ENCODE peak calls at places on chromosomes 5 and 9, in ten cellular contexts. Y is colonic mucosa, R is AG10803, H is bronchial epithelial cell, A is progenitor cell of endocrine pancreas, I is epithelial cell of esophagus, Q is GM10248, V is right atrium auricular region, O is neural crest cell, B is pancreas. Z is an unnamed sample.

GRCh38 chr5:58622884-58623871 is 40.3 kb downstream of the RAB3C start:
- DNase-seq in Y (no peak), R (no peak), H (no peak), A (no peak), I (no peak), Q (no peak), V (no peak), O (no peak), B (no peak), Z (no peak)

GRCh38 chr9:110179734-110180133 is 28.2 kb downstream of the C9orf152 start:
- DNase-seq in Y (no peak), R (peak), H (peak), A (no peak), I (peak), Q (no peak), V (no peak), O (no peak), B (no peak), Z (no peak)

GRCh38 chr9:93660647-93661046 is 84.3 kb downstream of the PHF2 start:
- DNase-seq in Y (no peak), R (no peak), H (no peak), A (no peak), I (no peak), Q (no peak), V (no peak), O (no peak), B (no peak), Z (no peak)

GRCh38 chr5:2684606-2685005 is 66.9 kb downstream of the IRX2 start:
- DNase-seq in Y (no peak), R (no peak), H (no peak), A (no peak), I (no peak), Q (no peak), V (no peak), O (no peak), B (no peak), Z (no peak)

GRCh38 chr5:22850981-22851380 is 2.2 kb downstream of the CDH12 start:
- DNase-seq in Y (no peak), R (no peak), H (no peak), A (no peak), I (no peak), Q (no peak), V (no peak), O (no peak), B (no peak), Z (no peak)

GRCh38 chr5:129438322-129438721 is 21.8 kb upstream of the ADAMTS19 start:
- DNase-seq in Y (no peak), R (no peak), H (peak), A (no peak), I (no peak), Q (no peak), V (no peak), O (no peak), B (no peak), Z (no peak)

GRCh38 chr5:76765249-76765648 is 49.3 kb downstream of the F2R start:
- DNase-seq in Y (no peak), R (peak), H (no peak), A (no peak), I (no peak), Q (no peak), V (no peak), O (no peak), B (no peak), Z (no peak)

GRCh38 chr9:88920645-88921044 is 70.6 kb upstream of the S1PR3 start:
- DNase-seq in Y (no peak), R (no peak), H (peak), A (no peak), I (peak), Q (no peak), V (no peak), O (no peak), B (no peak), Z (no peak)

GRCh38 chr5:150485770-150486401 is 22.0 kb upstream of the NDST1 start:
- DNase-seq in Y (peak), R (peak), H (no peak), A (peak), I (no peak), Q (peak), V (no peak), O (peak), B (peak), Z (peak)

GRCh38 chr9:83304686-83305085 is 233.5 kb downstream of the FRMD3 start:
- DNase-seq in Y (peak), R (peak), H (no peak), A (no peak), I (no peak), Q (no peak), V (peak), O (no peak), B (peak), Z (no peak)

GRCh38 chr5:42005561-42006153 is 80.6 kb downstream of the FBXO4 start:
- DNase-seq in Y (no peak), R (peak), H (peak), A (no peak), I (peak), Q (peak), V (no peak), O (no peak), B (no peak), Z (no peak)

GRCh38 chr9:19162956-19163355 is 35.7 kb upstream of the PLIN2 start:
- DNase-seq in Y (no peak), R (peak), H (peak), A (no peak), I (peak), Q (no peak), V (peak), O (no peak), B (peak), Z (no peak)

GRCh38 chr5:170741801-170742200 is 41.7 kb upstream of the GABRP start:
- DNase-seq in Y (no peak), R (no peak), H (no peak), A (no peak), I (no peak), Q (no peak), V (peak), O (no peak), B (no peak), Z (peak)

GRCh38 chr5:141701341-141702119 is 19.5 kb upstream of the ARAP3 start:
- DNase-seq in Y (no peak), R (no peak), H (no peak), A (no peak), I (no peak), Q (peak), V (no peak), O (no peak), B (no peak), Z (no peak)

GRCh38 chr9:121822093-121823085 is 171.0 kb downstream of the DAB2IP start:
- DNase-seq in Y (no peak), R (no peak), H (peak), A (no peak), I (peak), Q (no peak), V (peak), O (no peak), B (no peak), Z (peak)

GRCh38 chr9:95815961-95816360 is 59.5 kb upstream of the ERCC6L2 start:
- DNase-seq in Y (no peak), R (no peak), H (no peak), A (no peak), I (no peak), Q (no peak), V (no peak), O (no peak), B (no peak), Z (no peak)

GRCh38 chr5:1759378-1759970 is 40.2 kb downstream of the MRPL36 start:
- DNase-seq in Y (no peak), R (no peak), H (no peak), A (no peak), I (no peak), Q (no peak), V (no peak), O (no peak), B (no peak), Z (peak)

GRCh38 chr5:7991125-7991821 is 122.3 kb downstream of the MTRR start:
- DNase-seq in Y (no peak), R (no peak), H (no peak), A (no peak), I (no peak), Q (no peak), V (no peak), O (no peak), B (no peak), Z (no peak)

GRCh38 chr9:133931059-133931458 is 61.1 kb downstream of the VAV2 start:
- DNase-seq in Y (no peak), R (no peak), H (no peak), A (no peak), I (no peak), Q (no peak), V (no peak), O (no peak), B (no peak), Z (no peak)

GRCh38 chr5:74386571-74387334 is 253.8 kb downstream of the ENC1 start:
- DNase-seq in Y (no peak), R (peak), H (peak), A (no peak), I (peak), Q (no peak), V (no peak), O (no peak), B (no peak), Z (no peak)

GRCh38 chr9:106994463-106994862 is 131.5 kb downstream of the ZNF462 start:
- DNase-seq in Y (no peak), R (no peak), H (no peak), A (no peak), I (no peak), Q (no peak), V (no peak), O (no peak), B (no peak), Z (no peak)

GRCh38 chr9:37904647-37905505 is 949 bp upstream of the SLC25A51 start:
- DNase-seq in Y (peak), R (peak), H (peak), A (no peak), I (peak), Q (no peak), V (peak), O (no peak), B (no peak), Z (no peak)

DNA sequence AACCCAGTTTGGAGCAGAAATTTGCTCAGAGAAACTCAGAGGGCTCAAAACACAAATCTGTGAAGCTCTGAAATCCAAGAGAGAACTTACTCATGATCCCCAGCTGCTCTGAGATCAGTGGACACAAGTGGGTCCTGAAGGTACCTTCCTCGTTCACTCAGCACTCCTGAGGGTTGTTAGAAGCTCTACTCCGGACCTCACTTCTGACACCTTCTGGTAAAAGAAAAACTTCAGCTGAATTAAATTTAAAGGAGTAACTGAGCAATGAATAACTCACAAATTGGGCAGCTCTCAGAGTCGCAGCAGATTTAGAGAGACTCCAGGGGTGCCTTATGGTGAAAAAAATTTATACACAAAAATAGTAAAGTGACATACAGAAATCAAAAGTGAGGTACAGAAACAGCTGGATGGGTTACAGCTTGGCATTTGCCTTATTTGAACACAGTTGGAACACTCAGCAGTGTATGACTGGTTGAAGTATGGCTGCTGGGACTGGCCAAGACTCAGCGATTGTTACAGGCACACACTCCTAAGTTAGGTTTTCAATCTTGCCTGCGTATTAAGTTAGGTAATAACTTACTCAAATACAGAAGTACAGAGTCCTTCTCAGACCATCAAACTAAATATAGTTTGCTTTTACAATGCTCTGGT is 32.5 kb downstream of the INSL4 start:
- DNase-seq in Y (no peak), R (peak), H (peak), A (no peak), I (peak), Q (no peak), V (no peak), O (no peak), B (no peak), Z (no peak)
- TF ChIP-seq CTCF in Y (no peak), R (no peak), H (peak), A (peak), I (peak), Q (no peak), V (no peak), O (peak), B (no peak), Z (peak)

DNA sequence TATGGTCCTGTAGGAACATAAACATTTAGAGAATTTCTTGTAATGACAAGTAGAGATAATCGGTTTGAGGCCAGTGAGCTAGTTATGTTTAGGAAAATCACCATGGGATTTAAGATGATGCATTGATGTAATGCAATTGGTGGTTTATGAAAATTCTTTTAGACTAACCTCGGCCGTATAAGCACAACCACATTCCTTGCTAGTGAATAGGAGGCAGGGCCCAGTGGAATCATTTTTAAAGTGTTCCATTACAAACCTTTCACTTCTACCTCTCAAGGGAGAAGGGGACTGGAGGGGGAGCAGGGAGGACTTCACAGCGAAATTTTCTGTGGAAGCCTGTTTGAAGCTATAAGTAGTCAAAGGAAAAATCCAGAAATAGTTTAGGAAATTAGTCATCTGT is 71.8 kb upstream of the NFIL3 start:
- DNase-seq in Y (no peak), R (peak), H (peak), A (no peak), I (peak), Q (no peak), V (no peak), O (no peak), B (no peak), Z (no peak)
- TF ChIP-seq CTCF in Y (no peak), R (no peak), H (no peak), A (no peak), I (no peak), Q (no peak), V (no peak), O (no peak), B (no peak), Z (no peak)

DNA sequence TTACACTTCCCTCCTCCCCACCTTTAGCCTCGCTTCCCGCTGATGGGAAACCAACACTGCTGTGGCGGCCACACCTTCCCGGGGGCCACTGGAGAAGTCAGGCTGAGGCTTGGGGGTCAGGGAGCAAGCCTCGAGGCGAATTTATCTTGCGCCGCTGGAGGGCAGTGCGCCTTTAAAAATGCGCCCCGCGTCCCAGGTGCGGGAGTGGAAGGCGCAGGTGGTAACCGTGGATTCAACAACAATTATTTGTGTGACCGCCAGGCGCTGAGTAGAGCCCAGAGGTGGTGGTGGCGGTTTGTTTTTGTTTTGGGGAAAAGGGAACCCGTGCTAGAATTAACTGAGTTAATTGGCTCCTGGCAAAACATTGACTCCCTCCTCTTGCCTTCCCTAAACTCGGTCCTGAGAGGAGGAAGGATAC is 1.1 kb downstream of the CFAP77 start:
- DNase-seq in Y (peak), R (peak), H (peak), A (peak), I (peak), Q (peak), V (no peak), O (peak), B (peak), Z (peak)
- TF ChIP-seq CTCF in Y (peak), R (peak), H (peak), A (peak), I (peak), Q (peak), V (peak), O (peak), B (peak), Z (peak)

GRCh38 chr9:87290241-87290700 is 207.4 kb upstream of the DAPK1 start:
- DNase-seq in Y (no peak), R (peak), H (no peak), A (no peak), I (peak), Q (no peak), V (no peak), O (no peak), B (no peak), Z (no peak)
- TF ChIP-seq CTCF in Y (no peak), R (peak), H (no peak), A (peak), I (peak), Q (no peak), V (no peak), O (peak), B (no peak), Z (peak)

GRCh38 chr5:54669845-54670635 is 152.5 kb downstream of the SNX18 start:
- DNase-seq in Y (no peak), R (no peak), H (no peak), A (no peak), I (no peak), Q (no peak), V (no peak), O (no peak), B (no peak), Z (no peak)
- TF ChIP-seq CTCF in Y (no peak), R (peak), H (no peak), A (no peak), I (no peak), Q (no peak), V (no peak), O (no peak), B (no peak), Z (no peak)

DNA sequence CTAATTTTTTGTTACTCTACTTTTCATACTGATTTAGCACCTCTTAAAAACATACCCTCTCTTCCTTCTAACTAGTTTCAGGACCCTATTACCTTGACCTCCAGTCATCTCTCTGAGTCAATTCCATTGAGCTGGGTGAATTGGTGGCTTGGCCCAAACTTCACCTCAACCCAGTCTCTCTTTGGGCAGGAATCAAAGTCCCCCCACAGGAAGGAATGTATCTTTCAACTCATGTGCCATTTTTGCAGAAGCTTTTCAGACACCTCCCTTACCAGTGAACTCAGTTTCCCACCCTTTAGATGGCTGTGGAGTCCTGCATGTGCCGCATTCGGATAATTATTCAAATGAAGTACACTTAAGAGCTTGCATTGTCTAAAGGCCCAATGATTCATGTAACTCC is 693.6 kb downstream of the PTPRD start:
- DNase-seq in Y (no peak), R (no peak), H (no peak), A (no peak), I (no peak), Q (no peak), V (no peak), O (no peak), B (no peak), Z (no peak)
- TF ChIP-seq CTCF in Y (no peak), R (no peak), H (no peak), A (peak), I (no peak), Q (no peak), V (no peak), O (no peak), B (no peak), Z (no peak)

Z was measured in type B pancreatic cell.